ENCODE peak calls at places on chromosomes 11 and 22, in six cellular contexts. B, E, Z, M, V and Y are unnamed samples.

GRCh38 chr11:59899532-59899931 is 20.9 kb downstream of the OOSP3 start:
- DNase-seq in B (no peak), M (no peak), E (no peak), Z (no peak), V (no peak), Y (no peak)

GRCh38 chr22:42610211-42610610 is 4.5 kb downstream of the POLDIP3 start:
- DNase-seq in V (no peak), Z (no peak), M (no peak), E (no peak), B (no peak), Y (no peak)

GRCh38 chr11:102513869-102514268 is 16.7 kb downstream of the MMP7 start:
- DNase-seq in V (no peak), M (peak; percentile 96), B (no peak), Z (peak; percentile 70), E (no peak), Y (peak; percentile 96)

GRCh38 chr11:60791534-60791933 is 6.4 kb downstream of the MS4A10 start:
- DNase-seq in V (no peak), E (no peak), Z (no peak), M (no peak), B (no peak), Y (no peak)

GRCh38 chr11:12319734-12320387 is 57.5 kb upstream of the PARVA start:
- DNase-seq in M (no peak), E (no peak), Z (no peak), B (no peak), V (no peak), Y (no peak)

GRCh38 chr11:72585762-72586590 is 88.2 kb downstream of the PDE2A start:
- DNase-seq in M (peak; percentile 68), Z (peak; percentile 72), B (peak; percentile 89), E (no peak), V (peak; percentile 38), Y (peak; percentile 85)

GRCh38 chr11:62921201-62921572 is at the start of gene CHRM1:
- DNase-seq in E (no peak), Z (peak; percentile 22), M (peak; percentile 70), V (no peak), B (no peak), Y (no peak)

GRCh38 chr11:62792193-62792575 is 378 bp upstream of the TMEM223 start:
- DNase-seq in Z (peak; percentile 29), M (no peak), B (peak; percentile 62), E (no peak), V (no peak), Y (peak; percentile 81)

GRCh38 chr11:69997352-69997751 is 80.8 kb upstream of the ANO1 start:
- DNase-seq in E (no peak), B (no peak), Z (no peak), M (no peak), V (no peak), Y (no peak)

GRCh38 chr11:118530180-118530682 is 761 bp upstream of the TMEM25 start:
- DNase-seq in B (no peak), E (no peak), Z (peak; percentile 60), M (peak; percentile 32), V (no peak), Y (no peak)

GRCh38 chr22:36806824-36807223 is 10.0 kb downstream of the PVALB start:
- DNase-seq in V (no peak), Z (no peak), E (no peak), M (no peak), B (no peak), Y (no peak)

GRCh38 chr11:72483412-72484186 is 49.3 kb upstream of the CLPB start:
- DNase-seq in M (peak; percentile 5), E (peak; percentile 10), V (no peak), B (no peak), Z (no peak), Y (no peak)

GRCh38 chr11:13262096-13262495 is 15.5 kb upstream of the BMAL1 start:
- DNase-seq in M (no peak), B (no peak), Z (no peak), E (no peak), V (peak; percentile 23), Y (no peak)

GRCh38 chr11:62144641-62145255 is 20.9 kb downstream of the INCENP start:
- DNase-seq in Z (no peak), M (no peak), E (no peak), B (peak; percentile 10), V (no peak), Y (no peak)

GRCh38 chr22:35684270-35684700 is 33.4 kb upstream of the APOL5 start:
- DNase-seq in Z (no peak), E (no peak), B (no peak), M (no peak), V (no peak), Y (no peak)

GRCh38 chr11:67278135-67278938 is 10.8 kb upstream of the ANKRD13D start:
- DNase-seq in M (no peak), V (no peak), E (no peak), B (no peak), Z (no peak), Y (peak; percentile 67)

GRCh38 chr22:36234919-36235318 is 4.4 kb downstream of the APOL2 start:
- DNase-seq in B (no peak), E (no peak), M (no peak), Z (no peak), V (no peak), Y (no peak)

GRCh38 chr11:71459767-71460320 is 6.8 kb downstream of the NADSYN1 start:
- DNase-seq in V (no peak), E (no peak), Z (no peak), B (no peak), M (no peak), Y (no peak)

GRCh38 chr11:1221848-1222311 is 986 bp upstream of the MUC5B start:
- DNase-seq in B (peak; percentile 27), M (no peak), V (no peak), Z (peak; percentile 8), E (no peak), Y (peak; percentile 56)

DNA sequence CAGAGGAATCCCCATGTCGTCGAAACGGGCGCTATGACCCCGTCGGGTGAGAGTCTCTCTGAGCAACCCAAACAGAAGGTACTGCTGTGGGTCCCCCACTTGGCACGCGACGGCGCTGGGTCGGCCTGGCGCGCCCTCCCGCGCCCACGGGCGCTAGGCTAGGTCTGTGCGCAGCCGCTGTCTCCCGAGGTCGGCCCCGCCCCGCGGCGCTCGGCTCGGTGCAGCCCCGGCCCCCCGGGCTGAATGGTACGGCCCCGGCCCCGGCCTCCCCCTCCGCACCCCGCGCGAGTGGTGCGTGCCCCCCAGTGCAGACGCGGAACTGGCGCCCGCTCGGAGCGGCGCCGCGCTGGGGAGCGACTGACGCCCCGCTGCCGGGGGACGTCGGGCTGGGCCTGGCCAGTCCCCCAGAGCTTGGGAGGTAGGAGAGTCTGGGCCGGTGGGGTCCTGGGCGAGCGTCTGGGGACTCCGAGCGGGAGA is at the start of gene MADD:
- DNase-seq in M (peak; percentile 70), E (no peak), V (peak; percentile 55), Z (peak; percentile 90), B (peak; percentile 98), Y (peak; percentile 94)
- TF ChIP-seq POLR2AphosphoS5 in M (no peak), E (peak; percentile 88), V (peak; percentile 79), Z (peak; percentile 82), B (no peak), Y (peak; percentile 58)

GRCh38 chr22:29201722-29202230 is 3.9 kb upstream of the EMID1 start:
- DNase-seq in M (no peak), V (no peak), Z (no peak), B (no peak), E (no peak), Y (no peak)

GRCh38 chr22:29203883-29204282 is 1.8 kb upstream of the EMID1 start:
- DNase-seq in Z (no peak), E (no peak), V (no peak), B (no peak), M (no peak), Y (no peak)

GRCh38 chr22:29200901-29201300 is 4.8 kb upstream of the EMID1 start:
- DNase-seq in Z (no peak), E (no peak), M (no peak), V (no peak), B (no peak), Y (no peak)

GRCh38 chr22:29203456-29203855 is 2.2 kb upstream of the EMID1 start:
- DNase-seq in V (no peak), M (no peak), B (no peak), Z (no peak), E (no peak), Y (no peak)

GRCh38 chr22:29202231-29203192 is 3.2 kb upstream of the EMID1 start:
- DNase-seq in Z (peak; percentile 59), M (no peak), V (no peak), E (no peak), B (peak; percentile 41), Y (no peak)
- TF ChIP-seq POLR2AphosphoS5 in Z (no peak), M (no peak), V (no peak), E (no peak), B (no peak), Y (no peak)

DNA sequence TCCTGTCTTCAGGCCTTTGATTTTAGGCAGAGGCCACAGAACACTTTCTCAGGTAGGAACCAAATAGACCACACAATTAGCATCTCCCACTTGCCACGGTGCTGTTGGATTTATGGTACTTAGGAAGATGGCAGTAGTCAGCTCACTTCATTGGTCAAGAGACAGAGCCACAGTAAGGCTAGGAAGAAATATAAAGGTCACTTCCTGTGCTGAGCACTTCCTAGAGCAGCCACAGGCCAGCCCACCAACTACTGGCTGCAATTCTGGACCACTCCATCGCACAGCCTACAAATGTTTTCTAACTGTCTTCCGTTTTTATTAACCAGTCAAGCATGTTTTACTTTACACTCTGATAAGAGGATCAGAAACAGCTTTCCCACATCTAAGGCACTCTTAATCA is 54.8 kb downstream of the ABTB2 start:
- DNase-seq in Z (no peak), B (no peak), V (no peak), M (no peak), E (no peak), Y (no peak)
- TF ChIP-seq POLR2AphosphoS5 in Z (no peak), B (no peak), V (no peak), M (no peak), E (no peak), Y (no peak)

GRCh38 chr11:117144477-117145392 is 648 bp downstream of the PAFAH1B2 start:
- DNase-seq in V (no peak), B (peak; percentile 90), E (no peak), Z (peak; percentile 61), M (peak; percentile 44), Y (peak; percentile 82)

GRCh38 chr11:117145393-117145761 is 1.3 kb downstream of the PAFAH1B2 start:
- DNase-seq in E (no peak), Z (peak; percentile 18), M (peak; percentile 39), V (no peak), B (peak; percentile 61), Y (no peak)

GRCh38 chr11:117146521-117146920 is 2.4 kb downstream of the PAFAH1B2 start:
- DNase-seq in E (no peak), B (no peak), V (no peak), M (no peak), Z (no peak), Y (no peak)

GRCh38 chr11:117143390-117143789 is 697 bp upstream of the PAFAH1B2 start:
- DNase-seq in V (no peak), M (peak; percentile 39), B (peak; percentile 59), Z (peak; percentile 58), E (peak; percentile 35), Y (peak; percentile 82)

GRCh38 chr11:117143871-117144476 is at the start of gene PAFAH1B2:
- DNase-seq in M (peak; percentile 95), Z (peak; percentile 97), V (peak; percentile 84), E (peak; percentile 81), B (peak; percentile 98), Y (peak; percentile 98)
- TF ChIP-seq POLR2AphosphoS5 in M (peak; percentile 92), Z (peak; percentile 98), V (peak; percentile 97), E (peak; percentile 98), B (peak; percentile 94), Y (peak; percentile 92)